ENCODE peak calls at places on chromosomes 4 and X, in four cellular contexts. One of them, this sample, is unnamed.

GRCh38 chr4:48090621-48091020 is 43.4 kb downstream of the TXK start:
- DNase-seq in K562: no peak
- DNase-seq in HepG2: no peak
- DNase-seq in GM12878: no peak
- DNase-seq in this sample: no peak

GRCh38 chr4:20075479-20075878 is 176.2 kb upstream of the SLIT2 start:
- DNase-seq in K562: no peak
- DNase-seq in HepG2: no peak
- DNase-seq in GM12878: no peak
- DNase-seq in this sample: no peak

GRCh38 chr4:139819082-139819481 is 153.5 kb downstream of the MGST2 start:
- DNase-seq in K562: no peak
- DNase-seq in HepG2: no peak
- DNase-seq in GM12878: no peak
- DNase-seq in this sample: no peak

GRCh38 chrX:113522814-113523213 is 682.2 kb upstream of the AMOT start:
- DNase-seq in K562: no peak
- DNase-seq in HepG2: no peak
- DNase-seq in GM12878: peak
- DNase-seq in this sample: no peak

GRCh38 chr4:38320833-38321232 is 343.2 kb upstream of the KLF3 start:
- DNase-seq in K562: no peak
- DNase-seq in HepG2: no peak
- DNase-seq in GM12878: no peak
- DNase-seq in this sample: no peak

GRCh38 chrX:84322083-84322827 is 134.3 kb upstream of the RPS6KA6 start:
- DNase-seq in K562: no peak
- DNase-seq in HepG2: no peak
- DNase-seq in GM12878: no peak
- DNase-seq in this sample: no peak

GRCh38 chrX:6460893-6461490 is 73.9 kb downstream of the VCX3A start:
- DNase-seq in K562: no peak
- DNase-seq in HepG2: no peak
- DNase-seq in GM12878: no peak
- DNase-seq in this sample: no peak

GRCh38 chrX:149829751-149830191 is 48.0 kb downstream of the MAGEA9 start:
- DNase-seq in K562: no peak
- DNase-seq in HepG2: no peak
- DNase-seq in GM12878: peak
- DNase-seq in this sample: no peak

GRCh38 chr4:149409186-149410056 is 406.2 kb downstream of the IQCM start:
- DNase-seq in K562: no peak
- DNase-seq in HepG2: no peak
- DNase-seq in GM12878: no peak
- DNase-seq in this sample: no peak

GRCh38 chr4:17094209-17094608 is 195.8 kb upstream of the LDB2 start:
- DNase-seq in K562: no peak
- DNase-seq in HepG2: no peak
- DNase-seq in GM12878: no peak
- DNase-seq in this sample: no peak

GRCh38 chr4:99710681-99711345 is 53.2 kb upstream of the C4orf54 start:
- DNase-seq in K562: no peak
- DNase-seq in HepG2: no peak
- DNase-seq in GM12878: no peak
- DNase-seq in this sample: no peak

GRCh38 chr4:76897522-76898384 is at the start of gene SOWAHB:
- DNase-seq in K562: no peak
- DNase-seq in HepG2: peak
- DNase-seq in GM12878: no peak
- DNase-seq in this sample: peak

GRCh38 chr4:143711543-143712159 is 11.2 kb upstream of the FREM3 start:
- DNase-seq in K562: no peak
- DNase-seq in HepG2: no peak
- DNase-seq in GM12878: no peak
- DNase-seq in this sample: no peak

GRCh38 chr4:165768281-165768680 is 104.8 kb upstream of the TLL1 start:
- DNase-seq in K562: no peak
- DNase-seq in HepG2: no peak
- DNase-seq in GM12878: no peak
- DNase-seq in this sample: no peak

GRCh38 chr4:116872308-116872707 is 213.1 kb downstream of the TRAM1L1 start:
- DNase-seq in K562: no peak
- DNase-seq in HepG2: no peak
- DNase-seq in GM12878: no peak
- DNase-seq in this sample: no peak

GRCh38 chr4:60562353-60562752 is 637.8 kb upstream of the ADGRL3 start:
- DNase-seq in K562: no peak
- DNase-seq in HepG2: no peak
- DNase-seq in GM12878: no peak
- DNase-seq in this sample: no peak

GRCh38 chrX:54602563-54602962 is 72.5 kb downstream of the GNL3L start:
- DNase-seq in K562: no peak
- DNase-seq in HepG2: no peak
- DNase-seq in GM12878: no peak
- DNase-seq in this sample: no peak

GRCh38 chr4:103497692-103498091 is 222.1 kb downstream of the TACR3 start:
- DNase-seq in K562: no peak
- DNase-seq in HepG2: no peak
- DNase-seq in GM12878: peak
- DNase-seq in this sample: no peak

GRCh38 chr4:38281416-38282071 is 321.3 kb downstream of the PTTG2 start:
- DNase-seq in K562: no peak
- DNase-seq in HepG2: no peak
- DNase-seq in GM12878: no peak
- DNase-seq in this sample: no peak

GRCh38 chr4:144649646-144650045 is 3.7 kb downstream of the HHIP start:
- DNase-seq in K562: no peak
- DNase-seq in HepG2: no peak
- DNase-seq in GM12878: no peak
- DNase-seq in this sample: no peak

GRCh38 chr4:126028871-126029270 is 714.1 kb downstream of the FAT4 start:
- DNase-seq in K562: no peak
- DNase-seq in HepG2: no peak
- DNase-seq in GM12878: no peak
- DNase-seq in this sample: no peak

GRCh38 chr4:988726-989721 is 2.2 kb downstream of the IDUA start:
- DNase-seq in K562: no peak
- DNase-seq in HepG2: no peak
- DNase-seq in GM12878: no peak
- DNase-seq in this sample: no peak

GRCh38 chr4:151104621-151105020 is 5.2 kb downstream of the RPS3A start:
- DNase-seq in K562: no peak
- DNase-seq in HepG2: no peak
- DNase-seq in GM12878: no peak
- DNase-seq in this sample: no peak

GRCh38 chr4:95867919-95868318 is 28.0 kb downstream of the PDHA2 start:
- DNase-seq in K562: no peak
- DNase-seq in HepG2: no peak
- DNase-seq in GM12878: no peak
- DNase-seq in this sample: no peak

GRCh38 chr4:147360301-147360700 is 120.6 kb upstream of the EDNRA start:
- DNase-seq in K562: no peak
- DNase-seq in HepG2: no peak
- DNase-seq in GM12878: no peak
- DNase-seq in this sample: no peak

GRCh38 chr4:140363558-140363957 is 9.9 kb upstream of the SCOC start:
- DNase-seq in K562: no peak
- DNase-seq in HepG2: no peak
- DNase-seq in GM12878: no peak
- DNase-seq in this sample: peak

GRCh38 chrX:104098151-104098808 is 14.0 kb upstream of the ZCCHC18 start:
- DNase-seq in K562: peak
- DNase-seq in HepG2: peak
- DNase-seq in GM12878: no peak
- DNase-seq in this sample: peak

GRCh38 chrX:123481908-123482873 is 250.7 kb downstream of the THOC2 start:
- DNase-seq in K562: no peak
- DNase-seq in HepG2: no peak
- DNase-seq in GM12878: no peak
- DNase-seq in this sample: no peak

GRCh38 chr4:124070688-124071484 is 641.6 kb downstream of the ANKRD50 start:
- DNase-seq in K562: no peak
- DNase-seq in HepG2: no peak
- DNase-seq in GM12878: no peak
- DNase-seq in this sample: no peak

GRCh38 chr4:153346563-153346962 is 2.1 kb downstream of the MND1 start:
- DNase-seq in K562: no peak
- DNase-seq in HepG2: no peak
- DNase-seq in GM12878: no peak
- DNase-seq in this sample: no peak

GRCh38 chrX:154370300-154370881 is 4.0 kb downstream of the FLNA start:
- DNase-seq in K562: peak
- DNase-seq in HepG2: no peak
- DNase-seq in GM12878: no peak
- DNase-seq in this sample: peak

GRCh38 chrX:48496660-48497059 is 12.1 kb upstream of the PORCN start:
- DNase-seq in K562: peak
- DNase-seq in HepG2: no peak
- DNase-seq in GM12878: no peak
- DNase-seq in this sample: no peak

GRCh38 chr4:7661066-7661748 is 226.5 kb upstream of the PSAPL1 start:
- DNase-seq in K562: no peak
- DNase-seq in HepG2: no peak
- DNase-seq in GM12878: no peak
- DNase-seq in this sample: no peak

GRCh38 chrX:110162131-110162530 is 155.8 kb downstream of the AMMECR1 start:
- DNase-seq in K562: no peak
- DNase-seq in HepG2: no peak
- DNase-seq in GM12878: no peak
- DNase-seq in this sample: no peak

GRCh38 chr4:140004580-140005314 is 149.2 kb downstream of the MAML3 start:
- DNase-seq in K562: no peak
- DNase-seq in HepG2: no peak
- DNase-seq in GM12878: no peak
- DNase-seq in this sample: peak

GRCh38 chrX:139739138-139739537 is 31.2 kb upstream of the MCF2 start:
- DNase-seq in K562: no peak
- DNase-seq in HepG2: no peak
- DNase-seq in GM12878: peak
- DNase-seq in this sample: no peak

GRCh38 chr4:149269835-149270234 is 545.8 kb downstream of the IQCM start:
- DNase-seq in K562: no peak
- DNase-seq in HepG2: no peak
- DNase-seq in GM12878: no peak
- DNase-seq in this sample: no peak

DNA sequence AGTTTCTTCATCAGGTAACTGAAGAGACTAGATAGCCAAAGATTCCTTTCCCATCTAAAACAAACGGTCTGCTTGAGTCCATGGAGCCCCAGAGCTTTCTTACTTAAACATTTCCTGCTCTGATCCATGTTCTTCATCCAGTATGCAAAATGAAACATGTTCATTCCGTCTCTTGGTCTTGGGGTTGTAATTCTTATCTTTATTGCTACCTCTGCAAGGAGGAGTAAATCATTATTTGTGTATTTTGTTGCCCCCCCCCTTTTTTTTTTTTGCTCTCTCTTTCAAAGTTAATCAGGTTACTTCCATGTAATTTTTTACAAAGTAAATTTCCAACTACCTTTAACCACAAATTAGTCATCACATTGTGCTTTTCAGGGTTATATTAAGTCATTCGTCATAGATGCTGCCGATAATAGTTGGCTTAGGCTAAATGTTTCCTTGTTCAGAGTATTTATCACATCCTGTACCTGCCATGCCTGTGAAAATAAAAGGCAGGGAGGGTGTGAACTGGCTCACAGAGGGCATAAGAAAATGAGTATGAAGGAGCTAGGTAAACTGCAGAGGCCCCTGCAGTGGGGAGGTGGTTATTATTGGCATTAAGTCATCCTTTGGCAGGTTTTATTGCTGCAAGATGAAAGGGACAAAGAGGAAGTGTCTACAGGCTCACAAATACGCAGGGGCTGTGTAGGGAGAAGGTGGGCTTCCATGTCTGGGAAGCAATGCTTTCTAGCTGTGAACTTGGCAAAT is 76.7 kb upstream of the HS3ST1 start:
- DNase-seq in K562: no peak
- DNase-seq in HepG2: no peak
- DNase-seq in GM12878: no peak
- DNase-seq in this sample: no peak
- TF ChIP-seq NFIC in K562: no peak
- TF ChIP-seq NFIC in HepG2: no peak
- TF ChIP-seq NFIC in GM12878: no peak
- TF ChIP-seq NFIC in this sample: no peak

DNA sequence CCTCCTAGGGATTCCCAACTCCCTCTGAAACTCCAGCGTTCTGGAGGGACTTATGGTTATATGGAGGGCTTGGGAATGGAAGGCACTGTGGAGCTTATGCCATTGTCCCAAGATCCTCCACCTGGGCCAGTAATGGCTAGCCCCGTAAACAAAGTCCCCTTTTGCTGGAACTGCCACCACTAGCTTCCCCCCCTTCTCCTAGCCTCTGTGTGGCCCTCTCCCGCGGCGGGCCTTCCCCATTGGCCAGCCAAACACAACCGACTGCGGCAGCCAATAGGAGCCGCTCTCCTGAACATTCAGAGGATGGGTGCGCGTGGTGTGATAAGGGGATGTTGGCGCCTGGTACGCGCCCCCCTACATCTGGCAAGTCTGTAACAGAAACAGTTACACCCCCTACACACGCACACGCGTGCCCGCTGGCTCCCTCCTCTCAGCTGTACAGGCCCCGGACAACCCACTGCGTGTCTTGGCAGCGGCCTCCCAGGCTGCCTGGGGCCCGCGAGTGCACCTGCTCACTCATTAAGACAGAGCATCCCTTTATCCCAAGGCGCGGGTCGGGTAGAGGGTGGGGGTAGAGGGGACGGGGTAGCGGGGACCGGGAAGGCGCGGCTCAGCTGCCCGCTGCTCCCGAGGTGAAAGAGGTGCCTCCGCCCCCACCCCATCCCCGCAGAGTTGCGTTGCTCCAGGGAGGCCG is 863 bp upstream of the RAB33A start:
- DNase-seq in K562: no peak
- DNase-seq in HepG2: no peak
- DNase-seq in GM12878: peak
- DNase-seq in this sample: peak
- TF ChIP-seq GABPA in K562: no peak
- TF ChIP-seq GABPA in HepG2: no peak
- TF ChIP-seq GABPA in GM12878: no peak
- TF ChIP-seq GABPA in this sample: no peak

GRCh38 chrX:38968344-38968743 is 167.1 kb downstream of the MID1IP1 start:
- DNase-seq in K562: no peak
- DNase-seq in HepG2: no peak
- DNase-seq in GM12878: no peak
- DNase-seq in this sample: no peak
- TF ChIP-seq NFIC in K562: no peak
- TF ChIP-seq NFIC in HepG2: no peak
- TF ChIP-seq NFIC in GM12878: no peak
- TF ChIP-seq NFIC in this sample: no peak

DNA sequence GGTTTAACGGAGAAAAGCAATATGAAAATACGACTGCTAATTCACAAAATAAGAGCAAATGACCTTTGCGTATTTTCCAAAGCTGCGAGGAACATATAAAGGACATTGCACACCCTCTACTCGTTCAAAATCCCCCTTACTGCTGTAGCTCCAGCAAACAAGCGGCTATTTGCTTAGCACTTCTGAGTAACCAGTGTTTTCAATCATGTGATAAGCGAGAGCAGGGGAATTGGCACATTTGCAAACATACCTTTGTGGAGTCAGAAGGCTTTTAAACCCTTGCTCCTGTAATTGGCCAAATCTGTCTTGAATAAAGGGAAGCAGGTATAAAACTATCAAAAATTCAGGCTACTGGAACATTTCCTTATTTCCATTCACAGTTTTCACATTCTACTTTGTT is 610.2 kb downstream of the UBE2NL start:
- DNase-seq in K562: no peak
- DNase-seq in HepG2: no peak
- DNase-seq in GM12878: no peak
- DNase-seq in this sample: no peak
- TF ChIP-seq GABPA in K562: no peak
- TF ChIP-seq GABPA in HepG2: no peak
- TF ChIP-seq GABPA in GM12878: no peak
- TF ChIP-seq GABPA in this sample: no peak